ENCODE peak calls at places on chromosomes 3 and 15, in eight cellular contexts. One of them, this sample, is unnamed.

GRCh38 chr3:165170236-165170635 is 25.9 kb downstream of the SLITRK3 start:
- DNase-seq in kidney glomerular epithelial cell: no peak
- DNase-seq in naive thymus-derived CD8-positive, alpha-beta T cell: no peak
- DNase-seq in NCI-H1048: no peak
- DNase-seq in MG63: no peak
- DNase-seq in Peyer's patch: no peak
- DNase-seq in T-helper 1 cell: no peak
- DNase-seq in nephron progenitor cell: no peak
- DNase-seq in this sample: no peak

GRCh38 chr3:172087827-172088580 is 48.6 kb downstream of the FNDC3B start:
- DNase-seq in Peyer's patch: no peak
- DNase-seq in nephron progenitor cell: no peak
- DNase-seq in naive thymus-derived CD8-positive, alpha-beta T cell: no peak
- DNase-seq in T-helper 1 cell: no peak
- DNase-seq in MG63: no peak
- DNase-seq in kidney glomerular epithelial cell: no peak
- DNase-seq in NCI-H1048: no peak
- DNase-seq in this sample: peak; percentile 47

GRCh38 chr3:43006825-43007224 is 27.7 kb downstream of the GASK1A start:
- DNase-seq in kidney glomerular epithelial cell: no peak
- DNase-seq in naive thymus-derived CD8-positive, alpha-beta T cell: no peak
- DNase-seq in T-helper 1 cell: no peak
- DNase-seq in nephron progenitor cell: no peak
- DNase-seq in MG63: no peak
- DNase-seq in NCI-H1048: no peak
- DNase-seq in Peyer's patch: no peak
- DNase-seq in this sample: no peak

GRCh38 chr3:172627057-172627809 is 83.6 kb downstream of the NCEH1 start:
- DNase-seq in MG63: no peak
- DNase-seq in kidney glomerular epithelial cell: no peak
- DNase-seq in NCI-H1048: no peak
- DNase-seq in T-helper 1 cell: no peak
- DNase-seq in nephron progenitor cell: no peak
- DNase-seq in naive thymus-derived CD8-positive, alpha-beta T cell: no peak
- DNase-seq in Peyer's patch: no peak
- DNase-seq in this sample: peak; percentile 86

GRCh38 chr15:72201346-72202029 is 3.9 kb upstream of the GRAMD2A start:
- DNase-seq in T-helper 1 cell: no peak
- DNase-seq in Peyer's patch: no peak
- DNase-seq in nephron progenitor cell: no peak
- DNase-seq in MG63: no peak
- DNase-seq in NCI-H1048: no peak
- DNase-seq in kidney glomerular epithelial cell: no peak
- DNase-seq in naive thymus-derived CD8-positive, alpha-beta T cell: no peak
- DNase-seq in this sample: no peak

GRCh38 chr15:63232400-63232799 is 43.0 kb downstream of the RAB8B start:
- DNase-seq in naive thymus-derived CD8-positive, alpha-beta T cell: no peak
- DNase-seq in Peyer's patch: no peak
- DNase-seq in NCI-H1048: no peak
- DNase-seq in T-helper 1 cell: no peak
- DNase-seq in nephron progenitor cell: no peak
- DNase-seq in kidney glomerular epithelial cell: no peak
- DNase-seq in MG63: no peak
- DNase-seq in this sample: peak; percentile 50

GRCh38 chr3:52023860-52024764 is 28.4 kb upstream of the RPL29 start:
- DNase-seq in nephron progenitor cell: no peak
- DNase-seq in T-helper 1 cell: no peak
- DNase-seq in naive thymus-derived CD8-positive, alpha-beta T cell: no peak
- DNase-seq in NCI-H1048: no peak
- DNase-seq in kidney glomerular epithelial cell: no peak
- DNase-seq in MG63: no peak
- DNase-seq in Peyer's patch: no peak
- DNase-seq in this sample: no peak

GRCh38 chr3:182436547-182436946 is 356.8 kb upstream of the ATP11B start:
- DNase-seq in Peyer's patch: no peak
- DNase-seq in naive thymus-derived CD8-positive, alpha-beta T cell: no peak
- DNase-seq in MG63: no peak
- DNase-seq in nephron progenitor cell: no peak
- DNase-seq in kidney glomerular epithelial cell: no peak
- DNase-seq in NCI-H1048: no peak
- DNase-seq in T-helper 1 cell: no peak
- DNase-seq in this sample: no peak

GRCh38 chr3:127424766-127425504 is 137.1 kb upstream of the PRR20G start:
- DNase-seq in T-helper 1 cell: no peak
- DNase-seq in Peyer's patch: peak; percentile 35
- DNase-seq in naive thymus-derived CD8-positive, alpha-beta T cell: peak; percentile 7
- DNase-seq in kidney glomerular epithelial cell: no peak
- DNase-seq in NCI-H1048: no peak
- DNase-seq in nephron progenitor cell: peak; percentile 25
- DNase-seq in MG63: no peak
- DNase-seq in this sample: no peak

GRCh38 chr3:140206196-140207040 is 271.4 kb downstream of the CLSTN2 start:
- DNase-seq in kidney glomerular epithelial cell: peak; percentile 71
- DNase-seq in nephron progenitor cell: peak; percentile 52
- DNase-seq in Peyer's patch: no peak
- DNase-seq in naive thymus-derived CD8-positive, alpha-beta T cell: no peak
- DNase-seq in T-helper 1 cell: no peak
- DNase-seq in MG63: peak; percentile 50
- DNase-seq in NCI-H1048: no peak
- DNase-seq in this sample: no peak

GRCh38 chr15:69468241-69469121 is 15.9 kb downstream of the RPLP1 start:
- DNase-seq in T-helper 1 cell: peak; percentile 82
- DNase-seq in Peyer's patch: peak; percentile 88
- DNase-seq in kidney glomerular epithelial cell: peak; percentile 90
- DNase-seq in NCI-H1048: no peak
- DNase-seq in MG63: peak; percentile 11
- DNase-seq in nephron progenitor cell: no peak
- DNase-seq in naive thymus-derived CD8-positive, alpha-beta T cell: peak; percentile 88
- DNase-seq in this sample: peak; percentile 76

GRCh38 chr3:135965506-135966348 is at the start of gene PPP2R3A:
- DNase-seq in MG63: peak; percentile 92
- DNase-seq in kidney glomerular epithelial cell: peak; percentile 81
- DNase-seq in NCI-H1048: peak; percentile 40
- DNase-seq in Peyer's patch: peak; percentile 84
- DNase-seq in nephron progenitor cell: peak; percentile 88
- DNase-seq in naive thymus-derived CD8-positive, alpha-beta T cell: peak; percentile 69
- DNase-seq in T-helper 1 cell: peak; percentile 30
- DNase-seq in this sample: peak; percentile 42

This sample was measured in MV-4-11.